ENCODE peak calls at places on chromosome 14, in six cellular contexts. G, R, S, O, P and A are unnamed samples.

GRCh38 chr14:91032250-91032649 is 28.2 kb downstream of the RPS6KA5 start:
- DNase-seq in G (no peak), P (no peak), R (no peak), S (no peak), O (no peak), A (no peak)

GRCh38 chr14:31337331-31337730 is 83.0 kb downstream of the HEATR5A start:
- DNase-seq in G (no peak), R (no peak), P (no peak), S (no peak), O (no peak), A (no peak)

GRCh38 chr14:106844608-106845285 is 1318.4 kb downstream of the TMEM121 start:
- DNase-seq in G (no peak), R (peak), S (no peak), P (no peak), O (no peak), A (peak)

GRCh38 chr14:51093371-51094281 is 1.3 kb downstream of the TRIM9 start:
- DNase-seq in S (no peak), P (no peak), R (peak), G (no peak), O (no peak), A (peak)

GRCh38 chr14:78530078-78530477 is 359.9 kb downstream of the NRXN3 start:
- DNase-seq in G (peak), R (no peak), O (no peak), S (no peak), P (no peak), A (no peak)

GRCh38 chr14:92651793-92652382 is 96.5 kb downstream of the LGMN start:
- DNase-seq in P (peak), O (no peak), S (no peak), G (no peak), R (no peak), A (peak)

GRCh38 chr14:96253140-96253539 is 2.9 kb upstream of the BDKRB1 start:
- DNase-seq in P (no peak), S (no peak), O (peak), G (peak), R (no peak), A (no peak)

GRCh38 chr14:35333347-35333730 is 41.2 kb downstream of the PSMA6 start:
- DNase-seq in O (no peak), P (no peak), G (no peak), S (no peak), R (no peak), A (no peak)

GRCh38 chr14:61298834-61299233 is 17.7 kb upstream of the TMEM30B start:
- DNase-seq in P (no peak), O (no peak), G (no peak), S (no peak), R (no peak), A (no peak)

GRCh38 chr14:74820288-74820687 is 55.7 kb downstream of the PROX2 start:
- DNase-seq in G (no peak), S (no peak), O (no peak), R (no peak), P (no peak), A (no peak)

GRCh38 chr14:50786821-50787464 is 44.0 kb downstream of the NIN start:
- DNase-seq in O (no peak), P (no peak), S (no peak), R (no peak), G (no peak), A (no peak)

GRCh38 chr14:61813101-61813596 is 50.9 kb downstream of the SNAPC1 start:
- DNase-seq in P (no peak), O (no peak), S (no peak), G (no peak), R (no peak), A (no peak)

GRCh38 chr14:37081220-37081619 is 91.2 kb downstream of the SLC25A21 start:
- DNase-seq in G (no peak), O (peak), S (no peak), P (no peak), R (no peak), A (no peak)

GRCh38 chr14:74257078-74257987 is 18.1 kb downstream of the VSX2 start:
- DNase-seq in R (peak), G (no peak), O (peak), S (no peak), P (no peak), A (peak)

GRCh38 chr14:78997811-78998210 is 827.6 kb downstream of the NRXN3 start:
- DNase-seq in G (peak), R (no peak), P (no peak), S (no peak), O (peak), A (no peak)

GRCh38 chr14:95961481-95961880 is 77.7 kb upstream of the C14orf132 start:
- DNase-seq in S (no peak), P (no peak), R (no peak), O (no peak), G (no peak), A (no peak)

GRCh38 chr14:50832935-50833607 is 2.1 kb upstream of the NIN start:
- DNase-seq in O (peak), G (no peak), S (no peak), R (no peak), P (no peak), A (no peak)

GRCh38 chr14:20262642-20263128 is 23.6 kb downstream of the OR11H4 start:
- DNase-seq in S (no peak), O (peak), R (no peak), G (no peak), P (no peak), A (peak)

GRCh38 chr14:93700928-93701327 is 87.4 kb downstream of the PRIMA1 start:
- DNase-seq in S (no peak), P (no peak), O (no peak), G (no peak), R (no peak), A (no peak)

GRCh38 chr14:104461676-104462443 is 117.7 kb upstream of the C14orf180 start:
- DNase-seq in G (no peak), P (no peak), R (no peak), S (no peak), O (no peak), A (no peak)
- H3K4me3 ChIP-seq in G (no peak), P (peak), R (no peak), S (peak), O (no peak), A (no peak)

GRCh38 chr14:28776482-28777266 is 10.1 kb downstream of the FOXG1 start:
- DNase-seq in R (no peak), O (no peak), S (no peak), P (no peak), G (no peak), A (no peak)

GRCh38 chr14:28772613-28773012 is 6.0 kb downstream of the FOXG1 start:
- DNase-seq in O (no peak), R (no peak), S (no peak), G (no peak), P (no peak), A (no peak)

GRCh38 chr14:28773176-28773575 is 6.6 kb downstream of the FOXG1 start:
- DNase-seq in O (no peak), G (no peak), R (no peak), P (no peak), S (no peak), A (no peak)

GRCh38 chr14:28774764-28775738 is 8.5 kb downstream of the FOXG1 start:
- DNase-seq in S (no peak), O (no peak), G (no peak), P (no peak), R (no peak), A (no peak)

DNA sequence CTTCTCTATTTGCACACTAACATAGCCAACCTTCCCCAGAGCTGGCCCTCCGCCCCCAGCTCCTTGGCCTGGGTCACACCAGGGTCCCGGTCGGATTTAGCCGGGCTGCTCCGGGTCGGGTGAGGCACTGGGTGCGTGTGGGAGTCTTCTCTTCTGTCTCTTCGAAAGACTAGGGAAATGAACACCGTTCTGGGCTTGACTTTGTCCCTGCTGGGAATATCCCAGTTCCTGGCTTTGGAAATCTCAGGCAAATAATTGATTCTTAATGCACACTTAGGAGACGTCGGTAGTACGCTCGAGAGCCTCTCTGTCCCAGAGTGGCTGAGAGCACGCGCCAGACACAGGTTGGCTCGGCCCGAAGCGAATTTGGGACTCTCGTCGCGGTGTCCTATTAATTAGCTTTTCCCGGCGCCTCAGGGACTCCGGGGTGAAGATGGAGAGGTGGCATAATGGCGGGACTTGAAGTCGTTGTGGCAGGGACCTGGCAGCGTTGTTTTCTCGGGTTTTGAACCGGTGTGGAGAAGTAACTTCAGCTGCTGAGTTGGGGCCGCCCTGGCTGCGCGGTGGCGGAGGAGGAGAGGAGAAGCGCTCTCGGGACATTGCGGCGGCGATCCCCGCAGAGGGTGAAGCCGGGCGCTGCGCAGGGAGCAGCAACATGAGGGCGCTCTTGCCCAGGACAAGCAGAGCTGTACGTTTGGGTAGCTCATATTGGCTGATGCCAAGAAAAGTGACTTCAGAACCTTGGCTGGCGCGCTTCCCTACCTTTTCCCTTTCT is 7.5 kb downstream of the FOXG1 start:
- DNase-seq in P (no peak), S (no peak), R (no peak), O (peak), G (peak), A (peak)
- H3K4me3 ChIP-seq in P (no peak), S (no peak), R (no peak), O (peak), G (peak), A (no peak)

DNA sequence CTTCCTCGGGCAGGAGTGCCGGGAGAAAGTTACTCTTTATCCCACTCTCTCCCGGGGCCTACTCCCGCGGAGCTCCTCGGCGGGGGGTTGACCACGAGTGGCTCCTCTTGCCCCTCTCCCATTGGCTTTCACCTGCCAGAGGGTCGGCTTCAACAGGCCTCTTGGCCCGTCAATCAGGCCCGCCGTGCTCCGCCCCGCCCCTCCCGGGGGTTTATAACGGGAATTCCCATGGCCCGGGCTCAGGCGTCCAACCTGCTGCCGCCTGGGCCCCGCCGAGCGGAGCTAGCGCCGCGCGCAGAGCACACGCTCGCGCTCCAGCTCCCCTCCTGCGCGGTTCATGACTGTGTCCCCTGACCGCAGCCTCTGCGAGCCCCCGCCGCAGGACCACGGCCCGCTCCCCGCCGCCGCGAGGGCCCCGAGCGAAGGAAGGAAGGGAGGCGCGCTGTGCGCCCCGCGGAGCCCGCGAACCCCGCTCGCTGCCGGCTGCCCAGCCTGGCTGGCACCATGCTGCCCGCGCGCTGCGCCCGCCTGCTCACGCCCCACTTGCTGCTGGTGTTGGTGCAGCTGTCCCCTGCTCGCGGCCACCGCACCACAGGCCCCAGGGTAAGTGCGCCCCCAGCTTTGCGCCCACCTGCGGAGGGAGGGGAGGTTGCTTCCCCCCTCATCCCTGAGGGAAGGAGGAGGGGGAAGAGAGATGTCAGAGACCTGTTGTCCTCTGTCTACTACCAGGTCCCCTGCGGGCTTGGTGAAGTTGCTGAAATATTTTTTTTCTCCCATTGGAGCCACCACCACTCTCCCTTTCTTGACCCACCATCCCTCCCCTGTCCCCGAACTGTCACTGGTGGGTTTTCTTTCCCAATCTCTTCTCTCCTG is at the start of gene SMOC1:
- DNase-seq in S (no peak), R (no peak), O (peak), G (peak), P (no peak), A (peak)
- H3K4me3 ChIP-seq in S (peak), R (no peak), O (peak), G (peak), P (peak), A (peak)

GRCh38 chr14:25993830-25994229 is 604.0 kb downstream of the NOVA1 start:
- DNase-seq in S (no peak), R (no peak), O (no peak), G (no peak), P (no peak), A (no peak)
- H3K4me3 ChIP-seq in S (no peak), R (no peak), O (no peak), G (no peak), P (no peak), A (no peak)

GRCh38 chr14:77181124-77181602 is 435 bp upstream of the TMEM63C start:
- DNase-seq in R (no peak), O (no peak), G (no peak), P (no peak), S (no peak), A (no peak)
- H3K4me3 ChIP-seq in R (peak), O (no peak), G (peak), P (no peak), S (peak), A (no peak)

GRCh38 chr14:69693145-69693544 is 73.8 kb upstream of the SRSF5 start:
- DNase-seq in R (no peak), G (no peak), P (no peak), O (no peak), S (no peak), A (peak)

GRCh38 chr14:69693823-69694729 is 72.9 kb upstream of the SRSF5 start:
- DNase-seq in S (no peak), P (no peak), G (no peak), R (no peak), O (no peak), A (no peak)

GRCh38 chr14:69694730-69695663 is 71.9 kb upstream of the SRSF5 start:
- DNase-seq in P (no peak), G (no peak), S (no peak), R (no peak), O (peak), A (no peak)

GRCh38 chr14:69690042-69690441 is 76.9 kb upstream of the SRSF5 start:
- DNase-seq in R (no peak), P (no peak), O (no peak), G (no peak), S (no peak), A (no peak)

GRCh38 chr14:69692542-69693053 is 74.3 kb upstream of the SRSF5 start:
- DNase-seq in P (no peak), O (no peak), S (no peak), R (no peak), G (no peak), A (no peak)
- H3K4me3 ChIP-seq in P (no peak), O (no peak), S (no peak), R (no peak), G (no peak), A (no peak)